ENCODE peak calls at places on chromosomes 11 and 22, in four cellular contexts. K, W, P and S are unnamed samples.
A peak's percentile ranks its signal among the peaks of the same experiment; 100 is the strongest.

GRCh38 chr11:63821411-63821810 is 8.2 kb downstream of the SPINDOC start:
- DNase-seq in W (peak; percentile 16), K (no peak), P (no peak), S (no peak)

GRCh38 chr11:2271327-2272240 is 1.2 kb upstream of the ASCL2 start:
- DNase-seq in W (no peak), P (no peak), K (no peak), S (no peak)

GRCh38 chr11:1485504-1485885 is 1.1 kb downstream of the MOB2 start:
- DNase-seq in K (no peak), P (no peak), W (no peak), S (no peak)

GRCh38 chr11:67266424-67267187 is at the start of gene GRK2:
- DNase-seq in P (no peak), W (no peak), K (no peak), S (peak; percentile 80)

GRCh38 chr22:42938976-42939375 is 76.0 kb downstream of the PACSIN2 start:
- DNase-seq in K (no peak), W (peak; percentile 76), P (no peak), S (no peak)

GRCh38 chr11:70590356-70590991 is 192.1 kb downstream of the CTTN start:
- DNase-seq in W (no peak), P (no peak), K (no peak), S (no peak)

GRCh38 chr11:118530180-118530682 is 761 bp upstream of the TMEM25 start:
- DNase-seq in K (no peak), P (no peak), W (peak; percentile 32), S (no peak)

GRCh38 chr11:2525166-2525861 is 80.5 kb downstream of the KCNQ1 start:
- DNase-seq in K (no peak), P (no peak), W (no peak), S (no peak)

GRCh38 chr22:23912293-23912903 is 18.2 kb downstream of the MIF start:
- DNase-seq in K (no peak), W (no peak), P (no peak), S (no peak)

GRCh38 chr11:100004541-100004940 is 682.5 kb upstream of the ARHGAP42 start:
- DNase-seq in K (no peak), P (no peak), W (no peak), S (no peak)

GRCh38 chr11:77118086-77118485 is 10.0 kb upstream of the MYO7A start:
- DNase-seq in K (no peak), W (no peak), P (no peak), S (no peak)

GRCh38 chr11:129374081-129374992 is 1.3 kb upstream of the BARX2 start:
- DNase-seq in W (no peak), K (no peak), P (no peak), S (peak; percentile 23)

GRCh38 chr22:47629791-47630655 is 867.6 kb downstream of the TBC1D22A start:
- DNase-seq in P (no peak), K (no peak), W (no peak), S (no peak)

GRCh38 chr11:36427079-36427478 is 83.0 kb downstream of the TRAF6 start:
- DNase-seq in P (no peak), K (no peak), W (no peak), S (no peak)

GRCh38 chr11:107076832-107077231 is 58.6 kb upstream of the GUCY1A2 start:
- DNase-seq in P (no peak), K (no peak), W (no peak), S (no peak)

GRCh38 chr11:71406681-71407080 is 41.5 kb downstream of the DHCR7 start:
- DNase-seq in P (no peak), K (no peak), W (no peak), S (no peak)

GRCh38 chr11:133787379-133788103 is 57.8 kb downstream of the SPATA19 start:
- DNase-seq in P (no peak), W (no peak), K (no peak), S (no peak)

GRCh38 chr11:10495464-10495786 is 40.4 kb downstream of the AMPD3 start:
- DNase-seq in K (no peak), P (no peak), W (no peak), S (peak; percentile 6)

GRCh38 chr22:44461614-44462013 is 36.4 kb downstream of the RTL6 start:
- DNase-seq in P (no peak), K (no peak), W (no peak), S (no peak)

GRCh38 chr11:74749965-74750296 is 1.3 kb downstream of the RNF169 start:
- DNase-seq in P (no peak), K (no peak), W (no peak), S (no peak)

GRCh38 chr11:75174348-75174747 is 23.4 kb downstream of the SLCO2B1 start:
- DNase-seq in P (no peak), W (no peak), K (no peak), S (no peak)

GRCh38 chr11:1546536-1547466 is 25.3 kb downstream of the DUSP8 start:
- DNase-seq in K (no peak), P (no peak), W (no peak), S (peak; percentile 90)

GRCh38 chr11:74330065-74330858 is 18.8 kb upstream of the P4HA3 start:
- DNase-seq in P (no peak), K (no peak), W (no peak), S (no peak)

GRCh38 chr11:134488913-134489312 is 76.9 kb upstream of the B3GAT1 start:
- DNase-seq in W (no peak), P (no peak), K (no peak), S (no peak)

GRCh38 chr11:93984205-93984586 is 37.0 kb upstream of the HEPHL1 start:
- DNase-seq in W (no peak), K (no peak), P (no peak), S (no peak)

GRCh38 chr22:37911697-37912096 is 5.6 kb downstream of the MICALL1 start:
- DNase-seq in P (no peak), W (no peak), K (no peak), S (no peak)

GRCh38 chr22:29307658-29308147 is 1.3 kb downstream of the GAS2L1 start:
- DNase-seq in W (no peak), P (no peak), K (no peak), S (peak; percentile 48)

GRCh38 chr11:10401275-10401674 is 53.8 kb upstream of the AMPD3 start:
- DNase-seq in P (no peak), K (no peak), W (no peak), S (no peak)

GRCh38 chr22:23894710-23895598 is 771 bp downstream of the MIF start:
- DNase-seq in P (peak; percentile 31), K (peak; percentile 49), W (peak; percentile 84), S (peak; percentile 84)

GRCh38 chr11:26976389-26976788 is 17.5 kb upstream of the FIBIN start:
- DNase-seq in W (no peak), P (no peak), K (no peak), S (no peak)

GRCh38 chr22:45891996-45892621 is 84.9 kb downstream of the WNT7B start:
- DNase-seq in P (no peak), K (no peak), W (no peak), S (no peak)

GRCh38 chr11:1161410-1162152 is 3.8 kb downstream of the MUC5AC start:
- DNase-seq in K (no peak), W (no peak), P (no peak), S (no peak)

GRCh38 chr11:14065153-14065552 is 102.6 kb downstream of the SPON1 start:
- DNase-seq in P (no peak), W (no peak), K (no peak), S (no peak)

GRCh38 chr11:115500547-115501503 is 3.4 kb downstream of the CADM1 start:
- DNase-seq in K (no peak), W (peak; percentile 23), P (no peak), S (no peak)

GRCh38 chr22:30250713-30251267 is 4.2 kb upstream of the LIF start:
- DNase-seq in K (no peak), P (no peak), W (no peak), S (no peak)

GRCh38 chr11:97948793-97949192 is 1072.0 kb upstream of the CNTN5 start:
- DNase-seq in K (no peak), P (no peak), W (no peak), S (no peak)

GRCh38 chr11:97937501-97937900 is 1083.2 kb upstream of the CNTN5 start:
- DNase-seq in P (no peak), K (no peak), W (no peak), S (no peak)

GRCh38 chr11:97938789-97939188 is 1082.0 kb upstream of the CNTN5 start:
- DNase-seq in P (no peak), W (no peak), K (no peak), S (no peak)

DNA sequence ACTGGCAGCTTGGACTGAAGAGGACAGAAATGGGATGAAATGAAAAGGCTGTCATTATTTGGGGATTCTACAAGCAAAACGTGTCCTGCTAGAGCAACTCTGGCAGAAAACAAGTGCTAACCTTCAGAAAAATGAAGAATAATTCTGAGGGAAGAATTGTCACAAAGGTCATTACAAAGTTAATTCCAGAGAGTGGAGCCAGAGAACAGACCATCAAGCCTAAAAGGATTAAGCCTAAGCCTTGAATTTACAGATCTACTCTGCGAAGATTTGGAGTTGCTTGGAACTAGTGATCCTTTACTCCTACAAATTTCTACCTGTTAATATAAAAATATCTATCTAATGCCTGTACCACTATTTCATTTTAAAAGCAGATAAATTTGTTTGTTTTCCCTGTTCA is 1077.3 kb upstream of the CNTN5 start:
- DNase-seq in P (no peak), W (no peak), K (no peak), S (no peak)
- TF ChIP-seq CTCF in P (no peak), W (no peak), K (no peak), S (no peak)

GRCh38 chr11:62000539-62001446 is 33.4 kb upstream of the FTH1 start:
- DNase-seq in K (no peak), P (no peak), W (no peak), S (no peak)

GRCh38 chr11:62001450-62002178 is 34.2 kb upstream of the FTH1 start:
- DNase-seq in P (no peak), K (no peak), W (no peak), S (no peak)

GRCh38 chr11:61994981-61995380 is 27.5 kb upstream of the FTH1 start:
- DNase-seq in K (no peak), W (no peak), P (no peak), S (no peak)

GRCh38 chr11:61999141-61999975 is 31.9 kb upstream of the FTH1 start:
- DNase-seq in W (no peak), K (no peak), P (no peak), S (no peak)

DNA sequence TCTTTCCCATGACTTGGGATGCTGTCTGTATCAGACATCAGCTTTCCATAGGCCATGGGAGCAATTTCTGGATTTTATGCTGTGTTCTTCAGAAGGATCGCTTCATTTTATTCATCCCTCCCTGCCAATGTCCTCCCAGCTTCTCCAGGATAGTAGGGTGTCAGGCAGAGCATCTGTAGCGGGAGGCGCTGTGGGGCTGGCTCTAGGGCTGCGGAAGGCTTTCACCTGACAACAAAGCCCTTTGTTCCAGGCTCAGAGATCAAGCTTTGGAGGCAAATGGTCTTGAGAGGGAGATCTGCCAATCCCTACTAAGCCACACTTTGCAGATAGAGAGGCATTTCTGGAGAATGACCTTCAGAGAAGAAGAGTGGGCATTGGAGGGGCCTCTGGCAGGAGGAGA is 29.5 kb upstream of the FTH1 start:
- DNase-seq in P (no peak), K (no peak), W (no peak), S (no peak)
- TF ChIP-seq CTCF in P (no peak), K (no peak), W (no peak), S (no peak)

GRCh38 chr11:132772712-132773545 is 759.4 kb downstream of the OPCML start:
- DNase-seq in W (no peak), K (no peak), P (no peak), S (no peak)

GRCh38 chr11:132770802-132771545 is 761.3 kb downstream of the OPCML start:
- DNase-seq in W (no peak), P (no peak), K (no peak), S (no peak)

GRCh38 chr11:132777067-132777975 is 755.0 kb downstream of the OPCML start:
- DNase-seq in P (no peak), K (no peak), W (no peak), S (no peak)

GRCh38 chr11:132771746-132772145 is 760.6 kb downstream of the OPCML start:
- DNase-seq in P (no peak), K (no peak), W (no peak), S (no peak)
- TF ChIP-seq CTCF in P (no peak), K (no peak), W (no peak), S (no peak)

GRCh38 chr11:9078113-9079041 is 13.0 kb downstream of the SCUBE2 start:
- DNase-seq in P (no peak), K (no peak), W (no peak), S (no peak)
- TF ChIP-seq CTCF in P (no peak), K (no peak), W (no peak), S (no peak)